ENCODE peak calls at places on chromosomes 12 and 14, in six cellular contexts. One of them, this sample, is unnamed.

GRCh38 chr12:130498589-130499385 is 161.1 kb downstream of the PIWIL1 start:
- DNase-seq in nucleus accumbens: no peak
- DNase-seq in fibroblast of lung: no peak
- DNase-seq in neural crest cell: no peak
- DNase-seq in H4: no peak
- DNase-seq in uterus: no peak
- DNase-seq in this sample: no peak

GRCh38 chr12:104844123-104844522 is 114.0 kb downstream of the SLC41A2 start:
- DNase-seq in neural crest cell: no peak
- DNase-seq in fibroblast of lung: no peak
- DNase-seq in uterus: no peak
- DNase-seq in nucleus accumbens: no peak
- DNase-seq in H4: no peak
- DNase-seq in this sample: no peak

GRCh38 chr12:65778268-65779090 is 45.8 kb upstream of the HMGA2 start:
- DNase-seq in uterus: no peak
- DNase-seq in H4: no peak
- DNase-seq in neural crest cell: no peak
- DNase-seq in fibroblast of lung: peak; percentile 83
- DNase-seq in nucleus accumbens: no peak
- DNase-seq in this sample: peak; percentile 69

GRCh38 chr12:1131811-1132224 is 140.8 kb downstream of the ERC1 start:
- DNase-seq in fibroblast of lung: peak; percentile 71
- DNase-seq in nucleus accumbens: no peak
- DNase-seq in H4: peak; percentile 38
- DNase-seq in neural crest cell: no peak
- DNase-seq in uterus: no peak
- DNase-seq in this sample: no peak

GRCh38 chr12:131808744-131809371 is 19.3 kb upstream of the MMP17 start:
- DNase-seq in neural crest cell: no peak
- DNase-seq in uterus: no peak
- DNase-seq in fibroblast of lung: no peak
- DNase-seq in H4: no peak
- DNase-seq in nucleus accumbens: no peak
- DNase-seq in this sample: no peak

GRCh38 chr12:26773313-26774104 is 59.5 kb downstream of the ITPR2 start:
- DNase-seq in uterus: no peak
- DNase-seq in nucleus accumbens: no peak
- DNase-seq in neural crest cell: no peak
- DNase-seq in fibroblast of lung: no peak
- DNase-seq in H4: no peak
- DNase-seq in this sample: no peak

GRCh38 chr14:80233489-80233888 is 22.2 kb upstream of the DIO2 start:
- DNase-seq in H4: no peak
- DNase-seq in fibroblast of lung: no peak
- DNase-seq in neural crest cell: no peak
- DNase-seq in nucleus accumbens: no peak
- DNase-seq in uterus: no peak
- DNase-seq in this sample: no peak

GRCh38 chr12:23767834-23768233 is 181.6 kb downstream of the SOX5 start:
- DNase-seq in nucleus accumbens: no peak
- DNase-seq in uterus: no peak
- DNase-seq in fibroblast of lung: peak; percentile 29
- DNase-seq in H4: no peak
- DNase-seq in neural crest cell: no peak
- DNase-seq in this sample: no peak

GRCh38 chr12:51766067-51766466 is 82.5 kb downstream of the FIGNL2 start:
- DNase-seq in H4: no peak
- DNase-seq in uterus: no peak
- DNase-seq in nucleus accumbens: no peak
- DNase-seq in fibroblast of lung: no peak
- DNase-seq in neural crest cell: no peak
- DNase-seq in this sample: no peak

GRCh38 chr12:67276469-67276868 is 7.3 kb downstream of the CAND1 start:
- DNase-seq in fibroblast of lung: peak; percentile 32
- DNase-seq in neural crest cell: no peak
- DNase-seq in H4: no peak
- DNase-seq in nucleus accumbens: no peak
- DNase-seq in uterus: no peak
- DNase-seq in this sample: no peak

GRCh38 chr14:63656194-63656593 is 14.5 kb upstream of the WDR89 start:
- DNase-seq in nucleus accumbens: no peak
- DNase-seq in neural crest cell: no peak
- DNase-seq in fibroblast of lung: no peak
- DNase-seq in uterus: no peak
- DNase-seq in H4: no peak
- DNase-seq in this sample: no peak

GRCh38 chr12:93722757-93723567 is 45.8 kb downstream of the CRADD start:
- DNase-seq in uterus: no peak
- DNase-seq in neural crest cell: no peak
- DNase-seq in fibroblast of lung: peak; percentile 47
- DNase-seq in H4: peak; percentile 83
- DNase-seq in nucleus accumbens: no peak
- DNase-seq in this sample: peak; percentile 27

GRCh38 chr12:45381351-45381750 is 165.5 kb downstream of the ANO6 start:
- DNase-seq in neural crest cell: no peak
- DNase-seq in uterus: no peak
- DNase-seq in H4: no peak
- DNase-seq in fibroblast of lung: no peak
- DNase-seq in nucleus accumbens: no peak
- DNase-seq in this sample: no peak

This sample was measured in AG10803.